ENCODE peak calls at places on chromosome X, in seven cellular contexts. O, H, Y, X, M, A and F are unnamed samples.

GRCh38 chrX:112738347-112739033 is 58.8 kb upstream of the LHFPL1 start:
- DNase-seq in H (no peak), X (no peak), A (no peak), O (no peak), Y (no peak), M (no peak), F (no peak)

GRCh38 chrX:20151689-20152088 is 10.1 kb upstream of the EIF1AX start:
- DNase-seq in X (no peak), O (no peak), A (no peak), M (no peak), Y (no peak), H (no peak), F (no peak)

GRCh38 chrX:52509916-52510315 is 6.9 kb downstream of the XAGE1B start:
- DNase-seq in O (no peak), Y (no peak), H (no peak), M (no peak), A (no peak), X (no peak), F (no peak)

GRCh38 chrX:70034646-70035045 is 15.1 kb downstream of the AWAT2 start:
- DNase-seq in H (no peak), O (no peak), X (no peak), Y (no peak), M (no peak), A (no peak), F (no peak)

GRCh38 chrX:69323786-69324720 is 158.8 kb upstream of the PJA1 start:
- DNase-seq in M (no peak), O (no peak), X (no peak), Y (no peak), H (no peak), A (no peak), F (no peak)

GRCh38 chrX:15939737-15940136 is 85.1 kb upstream of the AP1S2 start:
- DNase-seq in Y (no peak), O (no peak), X (no peak), H (no peak), M (no peak), A (no peak), F (no peak)

GRCh38 chrX:116204947-116205346 is 34.4 kb downstream of the AGTR2 start:
- DNase-seq in H (no peak), X (peak), Y (no peak), A (peak), M (no peak), O (no peak), F (no peak)

GRCh38 chrX:49172280-49172780 is 632 bp downstream of the PLP2 start:
- DNase-seq in O (peak), H (peak), M (no peak), X (peak), A (peak), Y (no peak), F (peak)

GRCh38 chrX:149572743-149573142 is 14.5 kb downstream of the MAGEA9B start:
- DNase-seq in Y (no peak), H (no peak), X (peak), M (no peak), A (no peak), O (no peak), F (no peak)

GRCh38 chrX:44157858-44158257 is 184.7 kb upstream of the NDP start:
- DNase-seq in Y (no peak), X (peak), O (no peak), M (no peak), H (no peak), A (no peak), F (no peak)

GRCh38 chrX:24025741-24026402 is 1.1 kb downstream of the KLHL15 start:
- DNase-seq in X (peak), M (no peak), Y (peak), H (no peak), A (peak), O (peak), F (no peak)

GRCh38 chrX:124507276-124507675 is 160.9 kb downstream of the SH2D1A start:
- DNase-seq in M (no peak), A (peak), Y (no peak), X (peak), O (no peak), H (no peak), F (no peak)

GRCh38 chrX:22059800-22060199 is 27.7 kb downstream of the PHEX start:
- DNase-seq in H (no peak), A (no peak), O (peak), X (no peak), M (no peak), Y (no peak), F (no peak)

GRCh38 chrX:11789809-11790208 is 31.8 kb downstream of the MSL3 start:
- DNase-seq in A (no peak), Y (no peak), M (no peak), X (no peak), H (no peak), O (no peak), F (no peak)